ENCODE peak calls at places on chromosome 2, in ten cellular contexts. P, L, J, V, U, G, A, D, T and M are unnamed samples. For H3K36me3, the result is how much of the 10 kb centered on the place peaks cover.

GRCh38 chr2:167196461-167197252 is 308.4 kb downstream of the XIRP2 start:
- DNase-seq in P (peak), L (no peak), J (peak), V (peak), U (no peak), G (no peak), A (peak), D (no peak), T (peak), M (peak)

GRCh38 chr2:171146633-171147032 is 14.1 kb downstream of the TLK1 start:
- DNase-seq in P (no peak), L (no peak), J (no peak), V (no peak), U (no peak), G (no peak), A (no peak), D (no peak), T (no peak), M (no peak)

GRCh38 chr2:234463626-234464290 is 33.1 kb downstream of the ARL4C start:
- DNase-seq in P (no peak), L (no peak), J (peak), V (no peak), U (no peak), G (no peak), A (no peak), D (no peak), T (no peak), M (no peak)

GRCh38 chr2:196314780-196315179 is 143.4 kb upstream of the STK17B start:
- DNase-seq in P (no peak), L (no peak), J (no peak), V (no peak), U (no peak), G (no peak), A (no peak), D (no peak), T (peak), M (no peak)

GRCh38 chr2:65686928-65687521 is 254.6 kb upstream of the SPRED2 start:
- DNase-seq in P (no peak), L (no peak), J (no peak), V (no peak), U (no peak), G (no peak), A (no peak), D (no peak), T (no peak), M (no peak)

GRCh38 chr2:3405308-3405707 is 25.8 kb downstream of the TRAPPC12 start:
- DNase-seq in P (no peak), L (no peak), J (no peak), V (no peak), U (no peak), G (no peak), A (no peak), D (no peak), T (no peak), M (no peak)

GRCh38 chr2:187483537-187483936 is 35.5 kb upstream of the CALCRL start:
- DNase-seq in P (no peak), L (no peak), J (no peak), V (no peak), U (no peak), G (no peak), A (no peak), D (no peak), T (no peak), M (no peak)

GRCh38 chr2:29495536-29495935 is 380.3 kb downstream of the CLIP4 start:
- DNase-seq in P (no peak), L (no peak), J (no peak), V (no peak), U (no peak), G (no peak), A (no peak), D (no peak), T (no peak), M (no peak)

GRCh38 chr2:33342171-33342570 is 134.3 kb upstream of the RASGRP3 start:
- DNase-seq in P (no peak), L (no peak), J (no peak), V (no peak), U (no peak), G (no peak), A (no peak), D (no peak), T (no peak), M (no peak)

GRCh38 chr2:218981390-218982311 is 3.3 kb downstream of the FEV start:
- DNase-seq in P (peak), L (peak), J (peak), V (no peak), U (no peak), G (no peak), A (no peak), D (no peak), T (no peak), M (peak)

GRCh38 chr2:215382480-215382879 is 53.4 kb downstream of the FN1 start:
- DNase-seq in P (no peak), L (no peak), J (no peak), V (no peak), U (no peak), G (no peak), A (no peak), D (no peak), T (no peak), M (no peak)

GRCh38 chr2:215379948-215380347 is 55.9 kb downstream of the FN1 start:
- DNase-seq in P (no peak), L (no peak), J (no peak), V (no peak), U (no peak), G (no peak), A (no peak), D (no peak), T (no peak), M (no peak)

GRCh38 chr2:215380699-215381098 is 55.2 kb downstream of the FN1 start:
- DNase-seq in P (no peak), L (no peak), J (no peak), V (no peak), U (no peak), G (no peak), A (no peak), D (no peak), T (peak), M (no peak)

GRCh38 chr2:215383652-215384279 is 52.1 kb downstream of the FN1 start:
- DNase-seq in P (no peak), L (no peak), J (no peak), V (no peak), U (no peak), G (no peak), A (no peak), D (no peak), T (no peak), M (no peak)

GRCh38 chr2:215382011-215382410 is 53.9 kb downstream of the FN1 start:
- DNase-seq in P (no peak), L (no peak), J (no peak), V (no peak), U (no peak), G (no peak), A (no peak), D (no peak), T (no peak), M (no peak)
- H3K36me3 ChIP-seq in P (under half), L (under half), J (under half), V (under half), U (half or more), G (under half), A (under half), D (half or more), T (half or more), M (under half)

GRCh38 chr2:237403024-237403882 is 10.7 kb downstream of the COL6A3 start:
- DNase-seq in P (no peak), L (no peak), J (no peak), V (no peak), U (no peak), G (no peak), A (no peak), D (no peak), T (no peak), M (no peak)

GRCh38 chr2:237405605-237406004 is 8.4 kb downstream of the COL6A3 start:
- DNase-seq in P (no peak), L (no peak), J (no peak), V (no peak), U (no peak), G (no peak), A (no peak), D (no peak), T (no peak), M (no peak)

GRCh38 chr2:237405006-237405559 is 8.9 kb downstream of the COL6A3 start:
- DNase-seq in P (no peak), L (no peak), J (no peak), V (no peak), U (no peak), G (no peak), A (no peak), D (no peak), T (no peak), M (no peak)

GRCh38 chr2:237407734-237408133 is 6.2 kb downstream of the COL6A3 start:
- DNase-seq in P (no peak), L (no peak), J (no peak), V (no peak), U (no peak), G (no peak), A (no peak), D (no peak), T (no peak), M (no peak)

DNA sequence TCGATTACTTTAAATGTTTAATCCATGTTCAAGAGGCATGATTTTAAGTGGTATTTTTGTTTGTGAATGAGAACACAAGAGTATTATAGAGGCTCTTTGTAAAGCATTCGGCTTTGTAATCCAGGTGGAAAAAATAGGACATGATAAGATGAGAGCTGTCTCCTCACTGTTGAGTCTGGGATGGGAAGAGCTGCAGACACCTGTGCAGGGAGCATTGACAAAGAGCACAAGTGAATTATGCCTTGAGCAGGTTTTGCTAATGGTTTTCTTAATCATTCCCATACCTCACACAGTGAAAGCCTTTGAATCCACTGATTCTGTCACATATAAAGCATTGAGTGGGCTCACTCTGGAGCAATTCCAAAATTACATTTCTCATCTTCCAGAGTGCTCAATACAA is 9.6 kb downstream of the COL6A3 start:
- DNase-seq in P (no peak), L (no peak), J (no peak), V (no peak), U (no peak), G (no peak), A (no peak), D (no peak), T (no peak), M (no peak)
- H3K4me3 ChIP-seq in P (no peak), L (no peak), J (no peak), V (no peak), U (no peak), G (no peak), A (no peak), D (no peak), T (no peak), M (no peak)

GRCh38 chr2:190382851-190383250 is 25.3 kb upstream of the MFSD6 start:
- DNase-seq in P (peak), L (no peak), J (no peak), V (peak), U (no peak), G (peak), A (no peak), D (no peak), T (peak), M (no peak)
- TF ChIP-seq CTCF in P (peak), L (peak), J (peak), V (peak), U (peak), G (peak), A (peak), D (peak), T (peak), M (peak)

GRCh38 chr2:26237868-26238267 is 6.6 kb downstream of the HADHA start:
- DNase-seq in P (no peak), L (no peak), J (no peak), V (no peak), U (no peak), G (no peak), A (no peak), D (no peak), T (no peak), M (no peak)
- H3K36me3 ChIP-seq in P (under half), L (under half), J (under half), V (under half), U (half or more), G (under half), A (under half), D (half or more), T (under half), M (half or more)

GRCh38 chr2:128472789-128473174 is 154.1 kb upstream of the HS6ST1 start:
- DNase-seq in P (peak), L (no peak), J (no peak), V (no peak), U (no peak), G (no peak), A (no peak), D (no peak), T (no peak), M (no peak)
- H3K4me3 ChIP-seq in P (no peak), L (no peak), J (no peak), V (no peak), U (peak), G (no peak), A (no peak), D (peak), T (no peak), M (no peak)

DNA sequence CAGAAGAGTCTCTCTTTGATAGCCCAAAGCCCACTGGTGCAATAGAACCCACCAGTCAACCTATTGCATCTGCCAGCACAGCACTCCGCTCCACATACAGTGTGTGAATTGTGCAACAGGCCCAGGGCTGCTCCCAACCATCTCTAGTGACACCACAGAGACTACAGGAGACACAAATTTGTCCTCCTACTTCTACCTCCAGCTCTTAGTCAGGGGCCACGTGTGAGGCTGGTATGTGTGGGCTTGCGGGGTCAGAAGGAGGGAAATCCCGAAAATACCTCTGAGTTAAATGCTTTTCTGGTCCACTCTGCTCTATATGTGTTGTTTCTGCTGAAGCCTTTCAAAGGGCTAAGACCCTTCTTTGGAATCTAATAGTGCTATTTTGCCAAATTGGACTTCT is 18.0 kb downstream of the DGUOK start:
- DNase-seq in P (no peak), L (no peak), J (no peak), V (no peak), U (no peak), G (no peak), A (no peak), D (no peak), T (no peak), M (no peak)
- TF ChIP-seq CTCF in P (no peak), L (no peak), J (no peak), V (no peak), U (no peak), G (no peak), A (no peak), D (no peak), T (no peak), M (no peak)

GRCh38 chr2:20645301-20645701 is 5.6 kb downstream of the HS1BP3 start:
- DNase-seq in P (no peak), L (peak), J (no peak), V (no peak), U (no peak), G (no peak), A (no peak), D (no peak), T (no peak), M (no peak)

GRCh38 chr2:20642026-20642971 is 8.6 kb downstream of the HS1BP3 start:
- DNase-seq in P (peak), L (peak), J (peak), V (peak), U (no peak), G (peak), A (peak), D (peak), T (peak), M (peak)

GRCh38 chr2:20645761-20646160 is 5.1 kb downstream of the HS1BP3 start:
- DNase-seq in P (no peak), L (peak), J (no peak), V (no peak), U (no peak), G (no peak), A (no peak), D (no peak), T (no peak), M (no peak)

GRCh38 chr2:20643060-20643459 is 7.8 kb downstream of the HS1BP3 start:
- DNase-seq in P (no peak), L (peak), J (no peak), V (no peak), U (no peak), G (no peak), A (no peak), D (no peak), T (no peak), M (no peak)

DNA sequence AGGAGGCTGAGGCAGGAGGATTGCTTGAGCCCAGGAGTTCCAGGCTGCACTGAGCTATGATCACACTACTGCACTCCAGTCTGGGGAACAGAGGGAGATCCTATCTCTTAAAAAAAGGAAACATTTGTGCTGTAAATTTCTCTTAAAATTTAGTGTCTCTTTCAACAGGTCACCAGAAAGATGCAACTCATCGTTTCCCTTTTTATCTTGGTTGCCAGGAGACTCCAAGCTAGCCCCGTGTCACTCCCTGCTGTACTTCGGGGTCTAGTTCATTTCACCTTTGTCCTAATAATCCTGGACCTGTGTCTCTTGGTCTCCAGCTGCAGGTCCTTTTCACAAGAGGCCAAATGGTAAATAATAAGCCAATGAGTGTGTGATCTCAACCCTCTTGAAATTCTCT is 7.1 kb downstream of the HS1BP3 start:
- DNase-seq in P (no peak), L (no peak), J (no peak), V (no peak), U (no peak), G (no peak), A (no peak), D (no peak), T (no peak), M (no peak)
- H3K36me3 ChIP-seq in P (under half), L (under half), J (under half), V (under half), U (half or more), G (under half), A (under half), D (under half), T (under half), M (under half)

GRCh38 chr2:177353084-177353483 is 39.5 kb upstream of the AGPS start:
- DNase-seq in P (no peak), L (no peak), J (peak), V (no peak), U (no peak), G (no peak), A (no peak), D (no peak), T (no peak), M (no peak)
- H3K4me3 ChIP-seq in P (no peak), L (no peak), J (no peak), V (no peak), U (no peak), G (no peak), A (no peak), D (no peak), T (no peak), M (no peak)